ENCODE peak calls at places on chromosome 20, in eight cellular contexts. K, U, G, R, Z, T, Y and O are unnamed samples.

GRCh38 chr20:45402946-45403345 is 5.1 kb upstream of the DBNDD2 start:
- DNase-seq in R (no peak), G (no peak), K (peak; percentile 57), U (no peak), Y (no peak), T (no peak), Z (no peak), O (no peak)

GRCh38 chr20:14488756-14489479 is 151.5 kb upstream of the FLRT3 start:
- DNase-seq in K (no peak), T (no peak), Y (peak; percentile 49), R (no peak), G (peak; percentile 14), U (no peak), Z (no peak), O (no peak)

GRCh38 chr20:44207066-44207723 is 3.4 kb downstream of the OSER1 start:
- DNase-seq in Z (no peak), R (no peak), Y (no peak), T (no peak), K (no peak), G (no peak), U (no peak), O (no peak)

GRCh38 chr20:40463171-40463570 is 225.9 kb downstream of the MAFB start:
- DNase-seq in T (no peak), R (no peak), K (no peak), U (no peak), G (no peak), Y (no peak), Z (no peak), O (peak; percentile 25)

GRCh38 chr20:44580581-44581268 is 1.7 kb upstream of the PKIG start:
- DNase-seq in U (no peak), Y (no peak), Z (no peak), K (no peak), R (no peak), G (peak; percentile 35), T (no peak), O (no peak)

GRCh38 chr20:8557711-8558110 is 425.6 kb downstream of the PLCB1 start:
- DNase-seq in Y (no peak), U (no peak), K (peak; percentile 36), Z (no peak), R (no peak), T (no peak), G (peak; percentile 10), O (no peak)

GRCh38 chr20:31860431-31861345 is 9.6 kb downstream of the DUSP15 start:
- DNase-seq in R (no peak), T (peak; percentile 85), U (no peak), G (no peak), Y (no peak), K (peak; percentile 60), Z (no peak), O (no peak)

GRCh38 chr20:41413169-41413568 is 46.6 kb upstream of the EMILIN3 start:
- DNase-seq in Y (no peak), Z (no peak), G (no peak), R (no peak), T (no peak), K (no peak), U (no peak), O (no peak)

GRCh38 chr20:10167025-10167424 is 51.6 kb upstream of the SNAP25 start:
- DNase-seq in R (no peak), Y (no peak), K (no peak), Z (no peak), T (no peak), G (no peak), U (no peak), O (no peak)

GRCh38 chr20:8756410-8756809 is 312.5 kb upstream of the PLCB4 start:
- DNase-seq in T (no peak), G (peak; percentile 26), K (peak; percentile 95), Y (no peak), U (no peak), Z (no peak), R (no peak), O (no peak)

GRCh38 chr20:49471397-49471796 is 11.1 kb downstream of the KCNB1 start:
- DNase-seq in T (no peak), Y (no peak), Z (no peak), G (no peak), U (no peak), R (no peak), K (no peak), O (no peak)

GRCh38 chr20:2750343-2751251 is 49.8 kb downstream of the CPXM1 start:
- DNase-seq in R (no peak), G (no peak), Y (peak; percentile 14), T (peak; percentile 91), U (no peak), Z (no peak), K (peak; percentile 56), O (no peak)

GRCh38 chr20:4063631-4064030 is 48.3 kb upstream of the RNF24 start:
- DNase-seq in R (no peak), G (no peak), T (peak; percentile 48), Y (no peak), U (no peak), K (peak; percentile 22), Z (no peak), O (no peak)

GRCh38 chr20:53804920-53805894 is 211.6 kb upstream of the ZNF217 start:
- DNase-seq in T (no peak), Z (no peak), R (no peak), G (no peak), K (peak; percentile 43), Y (no peak), U (no peak), O (no peak)

GRCh38 chr20:63767886-63768285 is 28.3 kb downstream of the SLC2A4RG start:
- DNase-seq in Z (no peak), T (no peak), U (no peak), Y (no peak), G (no peak), R (no peak), K (no peak), O (no peak)

GRCh38 chr20:62411479-62412193 is 4.6 kb upstream of the CABLES2 start:
- DNase-seq in R (no peak), T (no peak), Z (no peak), K (no peak), Y (peak; percentile 5), U (no peak), G (no peak), O (no peak)

GRCh38 chr20:2299301-2299700 is 3.5 kb downstream of the TGM3 start:
- DNase-seq in Y (no peak), R (no peak), T (no peak), K (no peak), Z (no peak), U (no peak), G (no peak), O (no peak)

GRCh38 chr20:62120990-62121775 is 1.1 kb upstream of the LSM14B start:
- DNase-seq in U (no peak), K (peak; percentile 70), Z (no peak), T (peak; percentile 31), R (no peak), Y (no peak), G (no peak), O (no peak)

GRCh38 chr20:54622338-54623280 is 147.2 kb downstream of the DOK5 start:
- DNase-seq in R (no peak), Y (no peak), K (no peak), Z (no peak), T (no peak), G (no peak), U (no peak), O (no peak)

GRCh38 chr20:57432480-57432873 is 41.3 kb downstream of the RBM38 start:
- DNase-seq in T (no peak), Z (no peak), G (no peak), Y (no peak), U (no peak), K (no peak), R (no peak), O (no peak)

GRCh38 chr20:10741060-10741459 is 67.3 kb upstream of the JAG1 start:
- DNase-seq in T (no peak), G (no peak), K (no peak), R (no peak), Y (no peak), U (no peak), Z (no peak), O (no peak)

GRCh38 chr20:1761116-1761515 is 103.5 kb upstream of the SIRPG start:
- DNase-seq in K (peak; percentile 90), Z (no peak), Y (no peak), U (peak; percentile 5), R (no peak), T (no peak), G (no peak), O (no peak)

GRCh38 chr20:33789109-33789857 is 21.9 kb upstream of the CHMP4B start:
- DNase-seq in Y (no peak), U (peak; percentile 56), Z (no peak), K (peak; percentile 100), R (no peak), G (peak; percentile 84), T (no peak), O (no peak)

GRCh38 chr20:59751075-59751711 is 146.9 kb downstream of the PHACTR3 start:
- DNase-seq in U (peak; percentile 53), Y (peak; percentile 2), R (peak; percentile 92), T (peak; percentile 89), G (peak; percentile 10), K (peak; percentile 27), Z (peak; percentile 58), O (peak; percentile 87)

GRCh38 chr20:54208492-54209044 is 681 bp downstream of the PFDN4 start:
- DNase-seq in Z (peak; percentile 61), K (peak; percentile 68), U (no peak), R (peak; percentile 29), G (peak; percentile 59), T (peak; percentile 45), Y (peak; percentile 36), O (peak; percentile 49)